ENCODE peak calls at places on chromosomes 4 and X, in seven cellular contexts. J is fibroblast of mammary gland, Y is cardiac fibroblast, I is body of pancreas, V is AG04450, A is transverse colon, F is AG10803. M is an unnamed sample.
A peak's percentile ranks its signal among the peaks of the same experiment; 100 is the strongest.

GRCh38 chr4:71120831-71121524 is 127.5 kb downstream of the DCK start:
- DNase-seq in J (no peak), Y (no peak), I (no peak), V (no peak), A (no peak), F (no peak), M (no peak)

GRCh38 chr4:31714238-31714637 is 994.1 kb downstream of the PCDH7 start:
- DNase-seq in J (no peak), Y (no peak), I (no peak), V (no peak), A (no peak), F (no peak), M (no peak)

GRCh38 chrX:29926659-29927058 is 288.7 kb upstream of the MAGEB2 start:
- DNase-seq in J (no peak), Y (no peak), I (no peak), V (no peak), A (no peak), F (no peak), M (no peak)

GRCh38 chr4:79906306-79906705 is 166.7 kb downstream of the ANTXR2 start:
- DNase-seq in J (no peak), Y (no peak), I (no peak), V (no peak), A (no peak), F (no peak), M (no peak)

GRCh38 chrX:11532291-11533075 is 133.2 kb downstream of the ARHGAP6 start:
- DNase-seq in J (no peak), Y (no peak), I (no peak), V (no peak), A (no peak), F (no peak), M (no peak)

GRCh38 chr4:181728567-181728966 is 514.6 kb upstream of the TENM3 start:
- DNase-seq in J (peak; percentile 3), Y (no peak), I (no peak), V (no peak), A (no peak), F (no peak), M (no peak)

GRCh38 chrX:84893897-84894296 is 109.8 kb upstream of the APOOL start:
- DNase-seq in J (no peak), Y (no peak), I (no peak), V (no peak), A (no peak), F (no peak), M (no peak)

GRCh38 chr4:6250235-6250983 is 19.2 kb upstream of the WFS1 start:
- DNase-seq in J (peak; percentile 67), Y (peak; percentile 78), I (no peak), V (peak; percentile 24), A (no peak), F (peak; percentile 55), M (peak; percentile 20)

GRCh38 chrX:45903781-45904201 is 641.4 kb downstream of the ZNF674 start:
- DNase-seq in J (no peak), Y (no peak), I (no peak), V (no peak), A (no peak), F (no peak), M (no peak)

GRCh38 chrX:56790778-56791177 is 61.7 kb downstream of the NBDY start:
- DNase-seq in J (no peak), Y (no peak), I (no peak), V (no peak), A (peak; percentile 1), F (no peak), M (no peak)

GRCh38 chrX:129755779-129756650 is 17.2 kb downstream of the XPNPEP2 start:
- DNase-seq in J (no peak), Y (no peak), I (no peak), V (no peak), A (no peak), F (no peak), M (no peak)

GRCh38 chrX:123093792-123094191 is 90.3 kb upstream of the GRIA3 start:
- DNase-seq in J (no peak), Y (no peak), I (no peak), V (no peak), A (no peak), F (no peak), M (no peak)

GRCh38 chr4:174217273-174218126 is 66.0 kb downstream of the FBXO8 start:
- DNase-seq in J (peak; percentile 59), Y (peak; percentile 36), I (peak; percentile 42), V (no peak), A (no peak), F (peak; percentile 65), M (peak; percentile 31)

GRCh38 chr4:153220709-153221367 is 16.6 kb downstream of the TRIM2 start:
- DNase-seq in J (no peak), Y (no peak), I (no peak), V (no peak), A (no peak), F (no peak), M (no peak)

GRCh38 chrX:36908801-36909403 is 99.3 kb upstream of the FAM47C start:
- DNase-seq in J (peak; percentile 42), Y (peak; percentile 43), I (no peak), V (no peak), A (no peak), F (peak; percentile 22), M (no peak)

GRCh38 chrX:138756234-138756633 is 44.7 kb upstream of the FGF13 start:
- DNase-seq in J (peak; percentile 56), Y (peak; percentile 2), I (peak; percentile 10), V (no peak), A (no peak), F (peak; percentile 80), M (no peak)

GRCh38 chrX:66030505-66031317 is 9.2 kb downstream of the VSIG4 start:
- DNase-seq in J (peak; percentile 31), Y (peak; percentile 49), I (peak; percentile 33), V (no peak), A (peak; percentile 25), F (peak; percentile 11), M (no peak)

GRCh38 chr4:10761903-10762302 is 77.3 kb upstream of the CLNK start:
- DNase-seq in J (peak; percentile 46), Y (peak; percentile 18), I (no peak), V (no peak), A (no peak), F (peak; percentile 28), M (no peak)

GRCh38 chr4:20645231-20645630 is 55.0 kb upstream of the PACRGL start:
- DNase-seq in J (no peak), Y (no peak), I (no peak), V (no peak), A (no peak), F (no peak), M (no peak)

GRCh38 chr4:89751416-89751815 is 85.5 kb downstream of the SNCA start:
- DNase-seq in J (no peak), Y (no peak), I (no peak), V (no peak), A (no peak), F (no peak), M (no peak)

GRCh38 chr4:3470244-3471097 is 7.4 kb downstream of the DOK7 start:
- DNase-seq in J (peak; percentile 22), Y (peak; percentile 20), I (peak; percentile 86), V (peak; percentile 37), A (peak; percentile 32), F (no peak), M (no peak)

GRCh38 chrX:103688949-103689348 is 2.5 kb upstream of the MORF4L2 start:
- DNase-seq in J (peak; percentile 45), Y (peak; percentile 56), I (no peak), V (no peak), A (no peak), F (peak; percentile 28), M (no peak)

GRCh38 chrX:70026112-70026850 is 23.5 kb downstream of the AWAT2 start:
- DNase-seq in J (peak; percentile 29), Y (no peak), I (no peak), V (no peak), A (no peak), F (no peak), M (no peak)

GRCh38 chr4:107913283-107913899 is 18.0 kb upstream of the CYP2U1 start:
- DNase-seq in J (peak; percentile 78), Y (peak; percentile 87), I (peak; percentile 17), V (peak; percentile 50), A (peak; percentile 11), F (peak; percentile 75), M (peak; percentile 50)

GRCh38 chr4:69649207-69649606 is 3.8 kb downstream of the UGT2A1 start:
- DNase-seq in J (no peak), Y (peak; percentile 7), I (no peak), V (no peak), A (no peak), F (no peak), M (no peak)

DNA sequence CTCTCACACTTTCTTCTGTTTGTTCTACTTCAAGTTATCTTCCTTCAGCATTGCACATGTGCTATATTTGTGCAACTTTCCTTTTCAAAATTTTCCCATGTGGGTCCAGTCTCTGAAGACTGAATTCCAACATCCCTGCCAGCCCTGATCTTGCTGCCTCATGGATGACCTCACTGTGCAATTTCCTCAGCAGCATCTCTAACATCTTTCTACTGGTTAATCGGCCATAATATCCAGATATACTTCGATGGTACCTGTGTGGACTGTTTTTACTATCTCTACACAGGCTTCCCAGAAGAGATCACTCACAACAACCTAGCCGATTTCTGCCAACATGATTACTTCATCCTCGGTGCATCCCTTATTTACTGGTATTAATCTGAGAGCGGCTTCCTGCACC is 41.5 kb downstream of the GPM6A start:
- DNase-seq in J (peak; percentile 2), Y (peak; percentile 13), I (no peak), V (no peak), A (no peak), F (peak; percentile 11), M (no peak)
- H3K4me3 ChIP-seq in J (no peak overlapping the region), Y (no peak overlapping the region), I (no peak overlapping the region), V (no peak overlapping the region), A (no peak overlapping the region), F (peak overlapping the region; percentile 45), M (peak overlapping the region; percentile 30)

GRCh38 chr4:39976141-39976944 is 1.4 kb downstream of the PDS5A start:
- DNase-seq in J (peak; percentile 84), Y (peak; percentile 88), I (peak; percentile 79), V (peak; percentile 38), A (peak; percentile 80), F (peak; percentile 79), M (peak; percentile 37)
- TF ChIP-seq CTCF in J (peak; percentile 93), Y (peak; percentile 90), I (peak; percentile 73), V (peak; percentile 95), A (peak; percentile 86), F (peak; percentile 93), M (peak; percentile 92)

DNA sequence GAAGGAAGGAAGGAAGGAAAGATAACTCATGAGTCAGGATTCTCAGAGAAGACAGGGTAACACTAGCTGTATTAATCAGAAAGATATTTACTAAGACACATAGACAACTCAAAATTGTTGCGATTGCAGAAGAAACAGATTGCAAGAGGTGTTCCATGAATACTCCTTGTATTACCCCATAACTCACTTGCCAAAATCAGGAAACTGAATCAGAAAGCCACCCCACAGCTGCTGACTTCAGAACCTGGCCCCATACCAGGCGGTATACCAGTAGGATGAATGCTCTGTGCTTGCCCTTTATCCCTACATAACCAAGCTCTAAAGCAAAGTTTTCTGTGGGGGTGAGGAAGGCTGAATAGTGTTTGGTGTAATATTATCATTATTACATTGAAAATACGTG is 468.5 kb downstream of the IQCM start:
- DNase-seq in J (peak; percentile 86), Y (peak; percentile 67), I (no peak), V (no peak), A (no peak), F (peak; percentile 25), M (no peak)
- H3K4me3 ChIP-seq in J (no peak overlapping the region), Y (no peak overlapping the region), I (no peak overlapping the region), V (no peak overlapping the region), A (no peak overlapping the region), F (no peak overlapping the region), M (no peak overlapping the region)

DNA sequence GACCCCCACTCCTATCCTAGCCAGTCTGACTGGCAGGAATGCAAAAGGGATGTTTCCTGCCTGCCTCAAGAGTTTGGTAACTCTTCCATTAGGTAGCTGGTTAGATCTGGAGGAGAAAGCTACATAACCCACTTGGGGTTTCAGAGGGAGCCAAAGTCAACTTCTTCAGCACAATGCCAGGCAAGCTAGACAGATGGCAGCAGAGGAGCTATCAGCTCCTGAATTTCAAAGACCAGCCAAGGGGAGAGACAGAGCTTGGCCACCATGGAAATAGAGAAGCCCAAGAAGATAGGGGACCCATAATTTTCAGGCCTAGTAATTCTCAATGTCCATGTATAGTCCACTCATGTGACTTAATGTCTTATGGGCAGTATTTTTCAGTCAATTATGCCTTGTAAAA is 56.4 kb downstream of the PGRMC1 start:
- DNase-seq in J (peak; percentile 1), Y (no peak), I (no peak), V (no peak), A (no peak), F (no peak), M (no peak)
- TF ChIP-seq CTCF in J (peak; percentile 18), Y (no peak), I (no peak), V (no peak), A (no peak), F (peak; percentile 18), M (peak; percentile 13)

M was measured in AG09309.